ENCODE peak calls at places on chromosomes 12 and 14, in six cellular contexts. H is A549, Z is GM12865, X is neural progenitor cell, K is GM10248, A is transverse colon. U is an unnamed sample.
A peak's percentile ranks its signal among the peaks of the same experiment; 100 is the strongest.

GRCh38 chr12:121530600-121531355 is 50.0 kb downstream of the KDM2B start:
- DNase-seq in H (no peak), Z (peak; percentile 82), X (no peak), K (peak; percentile 66), A (peak; percentile 69), U (peak; percentile 94)

GRCh38 chr12:102423447-102423846 is 56.9 kb downstream of the IGF1 start:
- DNase-seq in H (no peak), Z (no peak), X (no peak), K (no peak), A (no peak), U (no peak)

GRCh38 chr12:13390381-13390856 is 193.9 kb downstream of the EMP1 start:
- DNase-seq in H (peak; percentile 76), Z (no peak), X (no peak), K (no peak), A (peak; percentile 95), U (peak; percentile 3)

GRCh38 chr14:54083549-54084239 is 127.1 kb upstream of the BMP4 start:
- DNase-seq in H (no peak), Z (no peak), X (no peak), K (no peak), A (no peak), U (no peak)

GRCh38 chr12:53844989-53845836 is 93.4 kb upstream of the HOXC13 start:
- DNase-seq in H (peak; percentile 88), Z (no peak), X (no peak), K (no peak), A (no peak), U (peak; percentile 21)

GRCh38 chr12:66942741-66943465 is 264.0 kb upstream of the GRIP1 start:
- DNase-seq in H (no peak), Z (no peak), X (peak; percentile 62), K (no peak), A (no peak), U (no peak)

GRCh38 chr12:53505086-53505485 is 2.2 kb downstream of the NPFF start:
- DNase-seq in H (no peak), Z (no peak), X (no peak), K (no peak), A (no peak), U (peak; percentile 79)

GRCh38 chr14:95133282-95133681 is 24.0 kb downstream of the DICER1 start:
- DNase-seq in H (no peak), Z (no peak), X (peak; percentile 68), K (no peak), A (no peak), U (peak; percentile 3)

GRCh38 chr12:109714141-109714912 is 702 bp downstream of the FAM222A start:
- DNase-seq in H (peak; percentile 72), Z (peak; percentile 66), X (peak; percentile 92), K (peak; percentile 50), A (peak; percentile 69), U (peak; percentile 55)

GRCh38 chr12:2902287-2902880 is 11.7 kb downstream of the TULP3 start:
- DNase-seq in H (no peak), Z (no peak), X (no peak), K (no peak), A (peak; percentile 10), U (peak; percentile 88)

GRCh38 chr12:26833692-26834168 is 736 bp upstream of the ITPR2 start:
- DNase-seq in H (no peak), Z (peak; percentile 64), X (peak; percentile 81), K (peak; percentile 63), A (peak; percentile 62), U (peak; percentile 63)

GRCh38 chr12:65282840-65283239 is 4.4 kb downstream of the MSRB3 start:
- DNase-seq in H (no peak), Z (no peak), X (no peak), K (no peak), A (no peak), U (no peak)
- TF ChIP-seq CTCF in H (no peak), Z (no peak), X (no peak), K (no peak), A (no peak), U (peak; percentile 6)

GRCh38 chr14:51743588-51744000 is 91.9 kb downstream of the FRMD6 start:
- DNase-seq in H (no peak), Z (no peak), X (no peak), K (no peak), A (no peak), U (no peak)

GRCh38 chr14:51733147-51733546 is 81.4 kb downstream of the FRMD6 start:
- DNase-seq in H (no peak), Z (no peak), X (no peak), K (no peak), A (no peak), U (peak; percentile 30)

GRCh38 chr14:51744372-51745150 is 92.9 kb downstream of the FRMD6 start:
- DNase-seq in H (no peak), Z (no peak), X (no peak), K (no peak), A (no peak), U (no peak)

GRCh38 chr14:51735851-51736250 is 84.1 kb downstream of the FRMD6 start:
- DNase-seq in H (no peak), Z (no peak), X (no peak), K (no peak), A (no peak), U (peak; percentile 8)

GRCh38 chr14:51738754-51739153 is 87.0 kb downstream of the FRMD6 start:
- DNase-seq in H (peak; percentile 31), Z (peak; percentile 64), X (peak; percentile 42), K (peak; percentile 21), A (no peak), U (no peak)
- TF ChIP-seq CTCF in H (no peak), Z (peak; percentile 20), X (peak; percentile 20), K (no peak), A (no peak), U (no peak)

DNA sequence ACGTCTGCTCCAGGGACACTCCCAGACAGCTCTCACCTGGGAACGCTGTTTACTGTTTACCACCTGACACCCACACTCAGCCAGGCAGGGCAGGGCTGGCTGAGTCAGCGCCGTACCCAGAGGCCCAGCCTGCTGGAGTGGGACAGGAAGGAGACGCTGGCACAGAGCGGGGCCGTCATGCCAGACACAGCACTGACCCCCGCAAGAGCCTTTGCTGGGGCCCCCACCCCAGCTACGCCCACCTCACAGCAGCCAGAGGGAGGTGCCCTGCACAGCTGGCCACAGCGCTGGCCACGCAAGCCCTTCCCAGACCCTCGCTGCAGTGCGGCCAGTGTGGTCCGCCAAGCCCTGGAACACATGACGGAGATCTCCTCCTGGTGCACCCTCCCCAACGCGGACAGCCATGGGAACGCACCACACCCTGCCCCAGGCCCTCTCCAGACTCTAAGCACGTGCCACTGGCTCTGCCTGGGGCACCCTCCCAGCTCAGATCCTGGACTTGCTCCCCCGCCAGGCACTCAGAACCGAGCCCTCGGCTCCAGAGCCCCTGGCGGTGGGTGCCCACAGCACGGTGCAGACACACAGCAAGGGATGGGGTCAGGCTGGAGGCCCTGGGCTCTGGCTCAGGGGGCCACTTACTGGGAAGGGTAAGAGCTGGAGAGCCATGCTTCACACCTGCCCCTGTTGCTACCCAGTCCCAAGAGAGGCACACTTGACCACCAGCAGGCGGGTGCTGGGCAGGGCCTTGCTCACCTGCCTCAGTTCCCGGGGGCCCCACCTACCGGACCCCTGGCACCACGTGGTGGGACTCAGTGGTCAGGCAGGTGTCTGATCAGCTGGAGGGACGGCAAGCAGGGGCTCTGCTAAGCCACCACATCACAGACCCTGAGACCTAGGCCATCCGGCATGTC is 5.6 kb downstream of the AHNAK2 start:
- DNase-seq in H (peak; percentile 79), Z (no peak), X (no peak), K (no peak), A (peak; percentile 84), U (peak; percentile 44)
- TF ChIP-seq CTCF in H (no peak), Z (no peak), X (no peak), K (no peak), A (no peak), U (no peak)

DNA sequence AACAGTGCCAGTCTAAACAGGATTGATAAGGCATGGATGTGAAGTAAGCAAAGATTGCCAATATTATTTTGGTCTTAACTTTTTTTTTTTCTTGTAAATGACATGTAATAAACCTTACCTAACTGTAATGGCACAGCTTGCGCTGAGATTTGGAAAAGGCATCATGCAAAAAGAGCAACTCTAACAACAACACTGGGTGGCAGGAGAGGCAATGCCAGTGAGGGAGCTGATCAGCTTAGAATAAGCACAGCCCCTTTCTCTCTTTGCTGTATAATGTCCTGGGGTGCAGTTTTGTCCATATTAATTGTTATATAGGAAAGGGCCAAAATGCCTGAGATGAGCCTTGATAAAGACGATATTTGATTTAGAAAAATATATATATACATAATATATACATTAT is 1589.7 kb upstream of the FLRT2 start:
- DNase-seq in H (no peak), Z (no peak), X (peak; percentile 15), K (no peak), A (no peak), U (peak; percentile 3)
- TF ChIP-seq CTCF in H (no peak), Z (no peak), X (peak; percentile 43), K (no peak), A (no peak), U (no peak)

GRCh38 chr12:127779301-127780045 is 487.5 kb upstream of the TMEM132C start:
- DNase-seq in H (no peak), Z (no peak), X (no peak), K (no peak), A (no peak), U (no peak)

GRCh38 chr12:127774828-127775227 is 492.1 kb upstream of the TMEM132C start:
- DNase-seq in H (no peak), Z (no peak), X (no peak), K (no peak), A (no peak), U (peak; percentile 9)

GRCh38 chr12:127770123-127770522 is 496.8 kb upstream of the TMEM132C start:
- DNase-seq in H (no peak), Z (no peak), X (no peak), K (no peak), A (no peak), U (no peak)

GRCh38 chr12:127767631-127768030 is 499.3 kb upstream of the TMEM132C start:
- DNase-seq in H (no peak), Z (no peak), X (no peak), K (no peak), A (no peak), U (no peak)

GRCh38 chr12:127773520-127773919 is 493.4 kb upstream of the TMEM132C start:
- DNase-seq in H (no peak), Z (no peak), X (peak; percentile 55), K (no peak), A (no peak), U (no peak)
- TF ChIP-seq CTCF in H (no peak), Z (no peak), X (peak; percentile 54), K (no peak), A (no peak), U (no peak)

U was measured in cardiac fibroblast.